ENCODE peak calls at places on chromosomes 2 and 18, in seven cellular contexts. P is prostate gland; X is PC-9; D is ascending aorta; A is CD4-positive, alpha-beta T cell; V is kidney epithelial cell; M is retinal pigment epithelial cell. G is an unnamed sample.

GRCh38 chr2:72883356-72883962 is 3.7 kb upstream of the SPR start:
- DNase-seq in P (no peak), X (no peak), D (no peak), A (no peak), V (no peak), M (no peak), G (no peak)

GRCh38 chr2:233476083-233476410 is 90.5 kb downstream of the USP40 start:
- DNase-seq in P (no peak), X (no peak), D (no peak), A (no peak), V (no peak), M (no peak), G (peak)

GRCh38 chr18:40415224-40415791 is 1539.7 kb upstream of the PIK3C3 start:
- DNase-seq in P (no peak), X (no peak), D (no peak), A (no peak), V (no peak), M (no peak), G (no peak)

GRCh38 chr2:18311413-18311812 is 249.0 kb downstream of the RDH14 start:
- DNase-seq in P (peak), X (peak), D (no peak), A (no peak), V (peak), M (no peak), G (no peak)

GRCh38 chr18:79952457-79952995 is 1.1 kb upstream of the SLC66A2 start:
- DNase-seq in P (no peak), X (no peak), D (no peak), A (no peak), V (no peak), M (no peak), G (no peak)

GRCh38 chr2:25041307-25041927 is 459 bp upstream of the EFR3B start:
- DNase-seq in P (peak), X (peak), D (no peak), A (peak), V (peak), M (peak), G (no peak)

GRCh38 chr18:54558609-54559585 is 32.1 kb upstream of the DYNAP start:
- DNase-seq in P (no peak), X (no peak), D (no peak), A (no peak), V (no peak), M (no peak), G (no peak)

GRCh38 chr2:235026137-235026536 is 74.3 kb downstream of the SH3BP4 start:
- DNase-seq in P (peak), X (peak), D (no peak), A (no peak), V (peak), M (peak), G (no peak)

GRCh38 chr2:67918471-67918870 is 144.3 kb downstream of the C1D start:
- DNase-seq in P (no peak), X (no peak), D (no peak), A (no peak), V (no peak), M (no peak), G (no peak)

GRCh38 chr2:237122214-237122666 is 36.6 kb downstream of the COPS8 start:
- DNase-seq in P (no peak), X (peak), D (no peak), A (peak), V (peak), M (no peak), G (no peak)

GRCh38 chr18:80137976-80138375 is 28.9 kb downstream of the ADNP2 start:
- DNase-seq in P (no peak), X (no peak), D (no peak), A (no peak), V (no peak), M (no peak), G (no peak)

GRCh38 chr2:144234115-144234772 is 285.7 kb downstream of the ZEB2 start:
- DNase-seq in P (no peak), X (no peak), D (no peak), A (no peak), V (no peak), M (no peak), G (no peak)

GRCh38 chr2:37802899-37803379 is 122.1 kb upstream of the RMDN2 start:
- DNase-seq in P (peak), X (peak), D (no peak), A (no peak), V (peak), M (peak), G (no peak)

GRCh38 chr2:225471492-225471891 is 72.0 kb downstream of the NYAP2 start:
- DNase-seq in P (no peak), X (no peak), D (no peak), A (no peak), V (no peak), M (no peak), G (no peak)

GRCh38 chr18:44599409-44599808 is 81.3 kb upstream of the SETBP1 start:
- DNase-seq in P (no peak), X (no peak), D (no peak), A (no peak), V (no peak), M (no peak), G (no peak)

GRCh38 chr2:66573866-66574265 is 138.9 kb downstream of the MEIS1 start:
- DNase-seq in P (no peak), X (no peak), D (no peak), A (no peak), V (no peak), M (no peak), G (no peak)

GRCh38 chr2:174788291-174788929 is 24.1 kb upstream of the CHRNA1 start:
- DNase-seq in P (no peak), X (no peak), D (no peak), A (no peak), V (no peak), M (no peak), G (no peak)

GRCh38 chr2:138846216-138846821 is 66.1 kb upstream of the NXPH2 start:
- DNase-seq in P (no peak), X (no peak), D (no peak), A (no peak), V (no peak), M (no peak), G (no peak)
- TF ChIP-seq CTCF in P (peak), X (peak), D (peak), A (peak), V (peak), M (peak), G (no peak)

GRCh38 chr2:189178007-189178406 is 1.6 kb downstream of the COL5A2 start:
- DNase-seq in P (no peak), X (no peak), D (no peak), A (no peak), V (no peak), M (no peak), G (no peak)
- TF ChIP-seq CTCF in P (no peak), X (peak), D (peak), A (no peak), V (peak), M (peak), G (no peak)

GRCh38 chr18:9474983-9475642 is at the start of gene RALBP1:
- DNase-seq in P (peak), X (peak), D (peak), A (peak), V (peak), M (peak), G (peak)
- TF ChIP-seq CTCF in P (peak), X (no peak), D (peak), A (no peak), V (peak), M (no peak), G (no peak)

DNA sequence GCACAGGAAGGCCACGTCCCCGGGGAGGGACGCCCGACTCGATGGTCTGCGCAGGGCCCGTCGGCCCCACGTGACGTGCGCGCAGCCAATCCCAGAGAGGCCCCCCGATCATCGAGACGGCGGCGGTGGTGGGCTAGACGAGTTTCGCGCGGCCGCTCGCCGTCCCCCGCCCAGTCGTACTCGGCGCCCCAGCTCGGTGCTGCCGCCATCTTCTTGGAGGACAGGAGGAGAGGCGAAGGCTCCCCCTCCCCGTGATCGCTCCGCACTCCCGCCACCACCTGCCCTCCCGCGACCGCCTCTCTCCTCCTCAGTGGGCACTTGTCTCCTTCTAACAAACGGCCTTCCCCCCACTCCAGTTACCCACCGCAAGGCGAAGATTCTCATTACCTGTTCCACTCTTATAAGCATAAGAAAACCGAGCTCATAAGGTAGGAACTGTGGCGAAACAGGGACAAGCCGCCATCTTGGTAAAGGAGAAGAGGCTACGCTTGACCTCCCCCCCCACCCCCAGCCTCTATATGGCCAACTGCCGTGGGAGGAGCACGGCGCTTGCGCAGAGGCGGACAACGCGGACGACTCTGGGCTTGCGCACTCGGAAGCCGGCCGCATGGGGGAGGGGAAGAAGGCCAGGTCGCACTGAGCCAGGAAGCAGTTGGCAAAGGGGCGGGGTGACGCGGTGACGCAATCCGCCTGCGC is at the start of gene HDLBP:
- DNase-seq in P (peak), X (peak), D (peak), A (peak), V (peak), M (peak), G (peak)
- TF ChIP-seq CTCF in P (peak), X (no peak), D (peak), A (peak), V (peak), M (no peak), G (no peak)

DNA sequence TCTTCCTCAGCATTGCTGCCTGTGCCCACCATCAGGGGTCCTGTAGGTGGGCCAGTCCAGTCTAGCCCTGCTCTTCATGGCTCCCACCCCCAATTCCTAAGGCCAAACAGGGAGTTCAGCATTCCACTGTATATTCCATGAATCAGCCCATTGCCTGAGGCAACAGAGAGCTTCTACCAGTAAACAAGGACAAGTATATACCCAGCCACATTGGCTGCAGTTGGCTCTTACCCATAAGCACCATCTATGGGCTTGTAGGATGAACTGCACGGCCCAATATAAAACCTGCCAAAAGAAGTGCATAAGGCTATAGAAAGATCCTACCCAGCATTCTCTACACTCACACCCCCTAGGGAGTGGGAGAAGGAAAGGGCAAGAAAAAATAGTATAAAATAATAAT is 95.1 kb upstream of the SALL3 start:
- DNase-seq in P (no peak), X (no peak), D (no peak), A (no peak), V (no peak), M (no peak), G (no peak)
- TF ChIP-seq CTCF in P (no peak), X (no peak), D (no peak), A (no peak), V (no peak), M (no peak), G (no peak)

GRCh38 chr18:37484893-37485834 is 80.4 kb downstream of the CELF4 start:
- DNase-seq in P (no peak), X (no peak), D (no peak), A (no peak), V (peak), M (no peak), G (no peak)
- TF ChIP-seq CTCF in P (peak), X (no peak), D (no peak), A (no peak), V (peak), M (peak), G (no peak)

GRCh38 chr2:30691091-30691947 is 115.9 kb downstream of the CAPN13 start:
- DNase-seq in P (no peak), X (no peak), D (no peak), A (no peak), V (no peak), M (no peak), G (no peak)

GRCh38 chr2:30690126-30690561 is 117.1 kb downstream of the CAPN13 start:
- DNase-seq in P (no peak), X (no peak), D (no peak), A (no peak), V (no peak), M (no peak), G (no peak)

GRCh38 chr2:30693821-30694281 is 113.4 kb downstream of the CAPN13 start:
- DNase-seq in P (no peak), X (no peak), D (no peak), A (no peak), V (no peak), M (no peak), G (no peak)

GRCh38 chr2:30692829-30693265 is 114.4 kb downstream of the CAPN13 start:
- DNase-seq in P (no peak), X (no peak), D (no peak), A (no peak), V (no peak), M (no peak), G (no peak)

DNA sequence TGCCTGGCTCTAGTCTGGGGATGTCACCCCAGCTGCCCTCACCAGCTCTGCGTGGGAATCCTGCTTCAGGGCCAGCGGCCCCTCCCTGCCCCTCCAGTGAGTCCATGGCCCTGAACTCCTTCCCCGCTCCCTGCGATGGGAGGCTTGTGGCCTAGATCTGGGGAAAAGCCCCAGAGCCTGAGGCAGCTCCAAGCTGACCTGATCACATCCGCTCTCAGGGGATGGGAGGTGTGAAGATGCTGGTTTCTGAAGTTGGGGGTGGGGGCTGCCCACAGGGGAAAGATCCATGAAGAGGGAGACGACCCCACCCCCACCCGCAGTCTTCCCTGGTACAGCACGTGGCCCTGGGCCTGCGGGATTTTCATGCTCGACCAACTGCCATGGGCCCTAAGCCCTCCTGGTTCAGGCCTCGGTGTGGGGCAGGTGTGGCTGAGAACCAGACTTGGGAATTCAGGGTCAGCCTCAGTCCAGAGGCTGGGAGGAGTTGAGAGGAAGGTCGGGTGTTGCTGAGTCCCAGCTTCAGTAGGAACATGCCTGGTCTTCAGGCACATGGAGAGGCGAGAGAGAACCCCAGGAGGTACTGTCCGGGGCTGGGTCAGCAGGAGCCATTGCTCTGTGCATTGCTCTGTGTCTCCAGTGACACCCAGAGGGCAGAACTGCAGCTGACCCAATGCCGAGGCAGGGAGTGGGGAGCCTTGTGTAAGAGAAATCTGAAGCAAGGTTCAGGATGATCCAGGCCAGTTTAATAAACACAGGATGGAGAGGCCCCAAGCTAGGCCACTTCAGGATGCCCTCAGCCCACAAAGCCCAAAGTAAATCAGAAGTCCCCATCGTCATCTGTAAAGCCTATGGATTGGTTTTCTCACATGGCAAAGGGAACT is 115.1 kb downstream of the CAPN13 start:
- DNase-seq in P (no peak), X (no peak), D (no peak), A (no peak), V (no peak), M (no peak), G (no peak)
- TF ChIP-seq CTCF in P (no peak), X (no peak), D (peak), A (no peak), V (peak), M (peak), G (no peak)

GRCh38 chr18:70175216-70175615 is 30.3 kb downstream of the RTTN start:
- DNase-seq in P (no peak), X (no peak), D (no peak), A (no peak), V (no peak), M (no peak), G (no peak)

GRCh38 chr18:70169747-70170146 is 35.7 kb downstream of the RTTN start:
- DNase-seq in P (no peak), X (no peak), D (no peak), A (no peak), V (peak), M (no peak), G (no peak)

GRCh38 chr18:70166668-70167067 is 38.8 kb downstream of the RTTN start:
- DNase-seq in P (no peak), X (no peak), D (no peak), A (no peak), V (no peak), M (no peak), G (no peak)

GRCh38 chr18:70176537-70176936 is 28.9 kb downstream of the RTTN start:
- DNase-seq in P (no peak), X (no peak), D (no peak), A (no peak), V (no peak), M (no peak), G (no peak)

DNA sequence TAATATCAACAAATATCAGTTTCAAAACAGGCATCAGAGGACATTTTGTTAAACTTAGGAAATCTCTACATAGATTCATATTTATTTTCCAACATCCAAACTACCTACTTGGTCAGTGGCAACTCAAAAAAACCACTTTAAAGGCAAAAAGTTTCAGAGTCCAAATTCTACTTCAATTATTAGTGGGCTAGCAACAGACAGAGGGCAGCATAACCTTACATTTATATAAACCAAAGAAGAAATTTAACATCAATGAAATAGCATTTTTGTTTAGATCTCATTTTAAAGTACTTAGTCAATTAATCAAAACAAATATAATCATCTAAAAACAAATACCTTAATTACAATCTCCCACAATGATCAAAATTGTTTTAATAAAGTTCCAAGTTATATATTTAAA is 33.3 kb downstream of the RTTN start:
- DNase-seq in P (no peak), X (no peak), D (no peak), A (no peak), V (no peak), M (no peak), G (no peak)
- TF ChIP-seq CTCF in P (no peak), X (peak), D (peak), A (no peak), V (peak), M (peak), G (no peak)